ENCODE peak calls at places on chromosomes 12 and 14, in four cellular contexts. One of them, this sample, is unnamed.

GRCh38 chr14:29016050-29016900 is 249.7 kb downstream of the FOXG1 start:
- DNase-seq in astrocyte: peak
- DNase-seq in IMR-90: peak
- DNase-seq in colonic mucosa: no peak
- DNase-seq in this sample: no peak

GRCh38 chr14:94601961-94602391 is 10.2 kb upstream of the SERPINA3 start:
- DNase-seq in IMR-90: peak
- DNase-seq in colonic mucosa: peak
- DNase-seq in astrocyte: peak
- DNase-seq in this sample: peak

GRCh38 chr14:30355431-30355913 is 203.5 kb upstream of the G2E3 start:
- DNase-seq in astrocyte: peak
- DNase-seq in colonic mucosa: no peak
- DNase-seq in IMR-90: no peak
- DNase-seq in this sample: no peak

GRCh38 chr12:79121486-79121885 is 256.9 kb downstream of the SYT1 start:
- DNase-seq in astrocyte: no peak
- DNase-seq in colonic mucosa: no peak
- DNase-seq in IMR-90: no peak
- DNase-seq in this sample: no peak

GRCh38 chr14:56124296-56124695 is 6.1 kb downstream of the PELI2 start:
- DNase-seq in astrocyte: no peak
- DNase-seq in colonic mucosa: no peak
- DNase-seq in IMR-90: peak
- DNase-seq in this sample: no peak

GRCh38 chr14:34650786-34651584 is 21.0 kb upstream of the SNX6 start:
- DNase-seq in astrocyte: peak
- DNase-seq in IMR-90: peak
- DNase-seq in colonic mucosa: no peak
- DNase-seq in this sample: peak

GRCh38 chr14:94615254-94615653 is 3.1 kb downstream of the SERPINA3 start:
- DNase-seq in astrocyte: no peak
- DNase-seq in IMR-90: no peak
- DNase-seq in colonic mucosa: no peak
- DNase-seq in this sample: no peak

GRCh38 chr14:80213602-80214001 is 2.3 kb upstream of the DIO2 start:
- DNase-seq in astrocyte: peak
- DNase-seq in IMR-90: peak
- DNase-seq in colonic mucosa: peak
- DNase-seq in this sample: no peak

GRCh38 chr12:117473856-117474255 is 112.4 kb upstream of the NOS1 start:
- DNase-seq in astrocyte: no peak
- DNase-seq in IMR-90: no peak
- DNase-seq in colonic mucosa: no peak
- DNase-seq in this sample: no peak

GRCh38 chr14:71515520-71515919 is 416.7 kb upstream of the RGS6 start:
- DNase-seq in colonic mucosa: no peak
- DNase-seq in IMR-90: no peak
- DNase-seq in astrocyte: no peak
- DNase-seq in this sample: no peak

GRCh38 chr14:105290598-105291356 is 10.0 kb downstream of the BRF1 start:
- DNase-seq in colonic mucosa: no peak
- DNase-seq in IMR-90: no peak
- DNase-seq in astrocyte: no peak
- DNase-seq in this sample: no peak

GRCh38 chr12:70443274-70443673 is 77.2 kb downstream of the KCNMB4 start:
- DNase-seq in IMR-90: no peak
- DNase-seq in colonic mucosa: no peak
- DNase-seq in astrocyte: peak
- DNase-seq in this sample: no peak

GRCh38 chr14:33408291-33408690 is 469.6 kb downstream of the NPAS3 start:
- DNase-seq in colonic mucosa: no peak
- DNase-seq in IMR-90: no peak
- DNase-seq in astrocyte: no peak
- DNase-seq in this sample: no peak

GRCh38 chr14:41419709-41420108 is 187.0 kb upstream of the LRFN5 start:
- DNase-seq in astrocyte: no peak
- DNase-seq in colonic mucosa: no peak
- DNase-seq in IMR-90: no peak
- DNase-seq in this sample: no peak

GRCh38 chr12:12185424-12185823 is 81.4 kb downstream of the LRP6 start:
- DNase-seq in IMR-90: peak
- DNase-seq in astrocyte: no peak
- DNase-seq in colonic mucosa: no peak
- DNase-seq in this sample: no peak

GRCh38 chr14:76762617-76763361 is 1.5 kb downstream of the VASH1 start:
- DNase-seq in IMR-90: no peak
- DNase-seq in colonic mucosa: peak
- DNase-seq in astrocyte: no peak
- DNase-seq in this sample: no peak

GRCh38 chr12:107178776-107179175 is 85.4 kb upstream of the CRY1 start:
- DNase-seq in colonic mucosa: no peak
- DNase-seq in astrocyte: no peak
- DNase-seq in IMR-90: no peak
- DNase-seq in this sample: no peak

GRCh38 chr14:26841920-26842741 is 244.3 kb upstream of the NOVA1 start:
- DNase-seq in IMR-90: peak
- DNase-seq in astrocyte: peak
- DNase-seq in colonic mucosa: peak
- DNase-seq in this sample: peak

GRCh38 chr12:1108276-1108675 is 117.3 kb downstream of the ERC1 start:
- DNase-seq in IMR-90: no peak
- DNase-seq in colonic mucosa: no peak
- DNase-seq in astrocyte: no peak
- DNase-seq in this sample: no peak

GRCh38 chr12:102417055-102417454 is 63.3 kb downstream of the IGF1 start:
- DNase-seq in astrocyte: no peak
- DNase-seq in IMR-90: no peak
- DNase-seq in colonic mucosa: no peak
- DNase-seq in this sample: no peak

GRCh38 chr12:62117041-62117440 is 143.2 kb upstream of the USP15 start:
- DNase-seq in colonic mucosa: no peak
- DNase-seq in astrocyte: no peak
- DNase-seq in IMR-90: no peak
- DNase-seq in this sample: no peak

GRCh38 chr12:131895640-131896079 is 1.2 kb downstream of the ULK1 start:
- DNase-seq in astrocyte: no peak
- DNase-seq in IMR-90: no peak
- DNase-seq in colonic mucosa: no peak
- DNase-seq in this sample: no peak

GRCh38 chr12:120222288-120222832 is 21.4 kb upstream of the RPLP0 start:
- DNase-seq in astrocyte: no peak
- DNase-seq in IMR-90: no peak
- DNase-seq in colonic mucosa: no peak
- DNase-seq in this sample: no peak

GRCh38 chr12:120224304-120225199 is 23.6 kb upstream of the RPLP0 start:
- DNase-seq in colonic mucosa: peak
- DNase-seq in IMR-90: no peak
- DNase-seq in astrocyte: no peak
- DNase-seq in this sample: no peak

GRCh38 chr12:120225200-120225558 is 24.3 kb upstream of the RPLP0 start:
- DNase-seq in IMR-90: no peak
- DNase-seq in astrocyte: no peak
- DNase-seq in colonic mucosa: no peak
- DNase-seq in this sample: no peak

GRCh38 chr12:120221576-120221900 is 20.6 kb upstream of the RPLP0 start:
- DNase-seq in astrocyte: no peak
- DNase-seq in IMR-90: no peak
- DNase-seq in colonic mucosa: no peak
- DNase-seq in this sample: no peak

GRCh38 chr12:120223458-120224303 is 22.8 kb upstream of the RPLP0 start:
- DNase-seq in IMR-90: peak
- DNase-seq in colonic mucosa: no peak
- DNase-seq in astrocyte: no peak
- DNase-seq in this sample: no peak
- H3K27ac ChIP-seq in IMR-90: no peak
- H3K27ac ChIP-seq in colonic mucosa: peak
- H3K27ac ChIP-seq in astrocyte: no peak
- H3K27ac ChIP-seq in this sample: no peak

GRCh38 chr12:105723534-105723933 is 393.0 kb downstream of the C12orf75 start:
- DNase-seq in IMR-90: no peak
- DNase-seq in astrocyte: no peak
- DNase-seq in colonic mucosa: no peak
- DNase-seq in this sample: no peak

GRCh38 chr12:105721915-105722314 is 391.4 kb downstream of the C12orf75 start:
- DNase-seq in astrocyte: no peak
- DNase-seq in IMR-90: no peak
- DNase-seq in colonic mucosa: no peak
- DNase-seq in this sample: no peak

GRCh38 chr12:105724651-105725050 is 394.2 kb downstream of the C12orf75 start:
- DNase-seq in colonic mucosa: no peak
- DNase-seq in IMR-90: no peak
- DNase-seq in astrocyte: peak
- DNase-seq in this sample: no peak

GRCh38 chr12:105723066-105723465 is 392.6 kb downstream of the C12orf75 start:
- DNase-seq in astrocyte: no peak
- DNase-seq in colonic mucosa: no peak
- DNase-seq in IMR-90: no peak
- DNase-seq in this sample: no peak

DNA sequence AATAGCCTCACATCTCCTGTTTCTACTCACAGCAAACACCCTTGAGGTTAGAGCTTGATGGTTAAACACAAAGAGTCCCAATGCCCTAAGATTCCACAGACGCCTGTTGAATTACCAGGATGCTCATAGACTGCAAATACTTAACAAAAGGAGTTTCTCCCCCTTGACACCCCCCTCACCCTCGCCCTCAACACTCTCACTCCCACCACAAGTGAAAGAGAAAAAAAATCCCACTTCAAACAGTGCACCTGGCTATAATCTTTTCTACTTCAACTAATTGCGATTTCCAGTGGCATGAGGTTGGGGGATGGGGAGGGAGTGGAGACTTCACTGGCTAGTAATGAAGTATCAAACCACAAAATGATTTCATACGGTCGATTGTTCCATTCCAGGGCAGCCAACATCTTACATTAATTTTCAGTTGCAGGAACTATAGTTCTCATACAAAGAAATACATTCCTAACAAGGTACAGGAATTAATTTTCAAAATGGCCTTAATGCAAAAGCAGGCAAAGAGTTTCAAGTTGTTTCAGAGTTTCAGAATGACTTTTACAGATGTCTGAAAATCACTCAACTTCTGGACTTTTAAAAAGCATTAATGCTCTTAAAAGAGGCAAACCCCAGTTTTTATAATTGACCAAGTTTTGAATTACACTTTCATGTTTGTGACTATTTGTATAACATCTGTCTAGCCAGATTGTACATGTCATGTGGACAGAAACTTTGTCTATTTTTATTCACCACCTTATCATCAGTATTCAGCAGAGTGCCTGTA is 390.7 kb downstream of the C12orf75 start:
- DNase-seq in astrocyte: peak
- DNase-seq in colonic mucosa: no peak
- DNase-seq in IMR-90: no peak
- DNase-seq in this sample: no peak
- H3K27ac ChIP-seq in astrocyte: no peak
- H3K27ac ChIP-seq in colonic mucosa: no peak
- H3K27ac ChIP-seq in IMR-90: no peak
- H3K27ac ChIP-seq in this sample: no peak

GRCh38 chr12:32659908-32660440 is 19.1 kb upstream of the DNM1L start:
- DNase-seq in astrocyte: no peak
- DNase-seq in colonic mucosa: no peak
- DNase-seq in IMR-90: no peak
- DNase-seq in this sample: no peak
- H3K27ac ChIP-seq in astrocyte: no peak
- H3K27ac ChIP-seq in colonic mucosa: no peak
- H3K27ac ChIP-seq in IMR-90: no peak
- H3K27ac ChIP-seq in this sample: no peak

DNA sequence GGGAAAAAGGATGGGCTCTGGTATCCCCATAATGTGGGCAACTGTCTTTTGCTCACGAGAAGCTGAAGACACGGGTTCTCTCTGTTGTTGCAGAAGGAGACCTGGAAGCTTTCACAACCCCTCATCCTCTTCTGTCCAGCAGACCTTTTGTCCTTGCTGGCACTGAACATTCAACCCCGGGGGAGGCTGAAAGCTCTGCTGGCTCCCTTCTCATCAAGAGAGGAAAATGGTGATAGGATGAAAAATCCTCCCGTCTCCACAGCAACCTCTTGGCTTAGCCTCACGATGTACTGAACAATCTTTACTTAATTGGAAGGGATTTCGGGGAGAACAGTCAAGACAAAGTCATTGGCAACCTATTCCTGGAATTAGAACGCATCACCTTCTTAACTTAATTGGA is 39.0 kb downstream of the ELK3 start:
- DNase-seq in astrocyte: no peak
- DNase-seq in IMR-90: no peak
- DNase-seq in colonic mucosa: no peak
- DNase-seq in this sample: no peak
- H3K27ac ChIP-seq in astrocyte: peak
- H3K27ac ChIP-seq in IMR-90: no peak
- H3K27ac ChIP-seq in colonic mucosa: no peak
- H3K27ac ChIP-seq in this sample: no peak

DNA sequence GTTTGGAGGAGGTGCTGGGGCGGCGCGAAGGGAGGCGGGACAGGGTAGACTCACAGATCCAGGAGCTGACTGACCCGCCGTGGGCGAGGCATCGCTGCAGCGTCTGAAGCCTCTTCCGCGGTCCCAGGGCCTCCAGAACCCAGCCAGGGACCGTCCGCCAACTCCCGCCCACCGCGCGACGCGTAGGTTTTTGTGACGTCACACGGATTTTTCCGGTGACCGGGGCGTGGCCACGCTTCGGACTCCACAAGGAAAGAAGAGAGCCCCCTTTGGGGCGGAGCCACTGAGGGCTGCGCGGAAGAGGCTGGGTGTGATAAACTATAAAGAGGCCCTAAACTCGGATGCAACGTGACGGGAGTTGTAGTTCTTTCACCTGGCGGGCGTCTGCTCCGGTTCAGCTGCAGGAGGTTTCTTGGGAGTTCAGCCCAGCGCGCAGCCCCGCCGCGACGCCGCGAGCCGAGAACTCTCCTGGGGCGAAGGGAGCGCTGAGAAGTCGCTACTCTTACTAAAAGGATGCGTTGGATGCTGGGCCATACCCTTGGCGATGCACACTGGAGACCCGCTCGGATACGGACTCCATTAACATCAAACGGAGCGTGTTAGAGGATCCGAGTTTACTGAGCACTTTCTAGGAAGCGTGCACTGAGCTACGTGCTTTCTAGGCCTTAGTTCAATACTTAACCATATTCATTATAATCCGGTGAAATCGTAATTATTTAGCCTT is at the start of gene AMN1:
- DNase-seq in IMR-90: peak
- DNase-seq in astrocyte: peak
- DNase-seq in colonic mucosa: peak
- DNase-seq in this sample: peak
- H3K27ac ChIP-seq in IMR-90: peak
- H3K27ac ChIP-seq in astrocyte: peak
- H3K27ac ChIP-seq in colonic mucosa: peak
- H3K27ac ChIP-seq in this sample: peak

This sample was measured in AG04450.